ENCODE peak calls at places on chromosomes 13 and 19, in six cellular contexts. V is neural progenitor cell, F is astrocyte of the cerebellum, N is cardiac muscle cell, T is A549, J is uterus. I is an unnamed sample.

GRCh38 chr19:2711175-2711936 is 8.9 kb upstream of the GNG7 start:
- DNase-seq in F (no peak), N (no peak), V (no peak), T (no peak), J (no peak), I (no peak)

GRCh38 chr13:36945078-36945477 is 25.0 kb upstream of the SMAD9 start:
- DNase-seq in F (no peak), J (no peak), N (no peak), V (peak), T (no peak), I (no peak)

GRCh38 chr19:18840288-18841260 is 8.8 kb downstream of the UPF1 start:
- DNase-seq in T (no peak), J (no peak), V (no peak), N (no peak), F (no peak), I (no peak)

GRCh38 chr13:99218969-99219368 is 18.3 kb downstream of the UBAC2 start:
- DNase-seq in J (no peak), V (no peak), F (no peak), N (no peak), T (no peak), I (no peak)

GRCh38 chr13:37198629-37199028 is 93.2 kb upstream of the CSNK1A1L start:
- DNase-seq in N (no peak), V (peak), F (no peak), T (no peak), J (no peak), I (no peak)

GRCh38 chr13:71661921-71662320 is 205.1 kb downstream of the DACH1 start:
- DNase-seq in V (no peak), N (no peak), J (no peak), F (peak), T (no peak), I (peak)

GRCh38 chr19:41649827-41650226 is 23.0 kb upstream of the CEACAM4 start:
- DNase-seq in J (no peak), V (no peak), T (no peak), N (no peak), F (no peak), I (no peak)

GRCh38 chr19:10762656-10763055 is 44.8 kb downstream of the DNM2 start:
- DNase-seq in N (no peak), F (no peak), T (peak), J (no peak), V (no peak), I (no peak)

GRCh38 chr13:42041017-42041683 is 7.3 kb upstream of the DGKH start:
- DNase-seq in F (no peak), N (peak), V (peak), J (peak), T (peak), I (no peak)
- H3K4me3 ChIP-seq in F (peak), N (peak), V (peak), J (peak), T (peak), I (peak)

GRCh38 chr19:6272411-6272791 is 7.4 kb downstream of the MLLT1 start:
- DNase-seq in T (no peak), V (peak), F (no peak), J (peak), N (peak), I (no peak)
- H3K4me3 ChIP-seq in T (no peak), V (no peak), F (no peak), J (peak), N (no peak), I (no peak)

GRCh38 chr19:17606786-17607185 is 51.3 kb downstream of the COLGALT1 start:
- DNase-seq in J (no peak), F (no peak), N (no peak), T (no peak), V (peak), I (no peak)
- H3K4me3 ChIP-seq in J (no peak), F (no peak), N (peak), T (peak), V (peak), I (no peak)

GRCh38 chr19:33418461-33418860 is 45.0 kb downstream of the CEBPG start:
- DNase-seq in N (no peak), F (no peak), V (no peak), T (no peak), J (no peak), I (no peak)

GRCh38 chr19:33414667-33415605 is 41.4 kb downstream of the CEBPG start:
- DNase-seq in T (no peak), N (no peak), F (no peak), V (no peak), J (no peak), I (no peak)

GRCh38 chr19:33413868-33414666 is 40.6 kb downstream of the CEBPG start:
- DNase-seq in T (no peak), N (no peak), F (no peak), J (no peak), V (no peak), I (no peak)

GRCh38 chr19:33417751-33418150 is 44.2 kb downstream of the CEBPG start:
- DNase-seq in N (no peak), V (no peak), J (no peak), F (no peak), T (no peak), I (no peak)

DNA sequence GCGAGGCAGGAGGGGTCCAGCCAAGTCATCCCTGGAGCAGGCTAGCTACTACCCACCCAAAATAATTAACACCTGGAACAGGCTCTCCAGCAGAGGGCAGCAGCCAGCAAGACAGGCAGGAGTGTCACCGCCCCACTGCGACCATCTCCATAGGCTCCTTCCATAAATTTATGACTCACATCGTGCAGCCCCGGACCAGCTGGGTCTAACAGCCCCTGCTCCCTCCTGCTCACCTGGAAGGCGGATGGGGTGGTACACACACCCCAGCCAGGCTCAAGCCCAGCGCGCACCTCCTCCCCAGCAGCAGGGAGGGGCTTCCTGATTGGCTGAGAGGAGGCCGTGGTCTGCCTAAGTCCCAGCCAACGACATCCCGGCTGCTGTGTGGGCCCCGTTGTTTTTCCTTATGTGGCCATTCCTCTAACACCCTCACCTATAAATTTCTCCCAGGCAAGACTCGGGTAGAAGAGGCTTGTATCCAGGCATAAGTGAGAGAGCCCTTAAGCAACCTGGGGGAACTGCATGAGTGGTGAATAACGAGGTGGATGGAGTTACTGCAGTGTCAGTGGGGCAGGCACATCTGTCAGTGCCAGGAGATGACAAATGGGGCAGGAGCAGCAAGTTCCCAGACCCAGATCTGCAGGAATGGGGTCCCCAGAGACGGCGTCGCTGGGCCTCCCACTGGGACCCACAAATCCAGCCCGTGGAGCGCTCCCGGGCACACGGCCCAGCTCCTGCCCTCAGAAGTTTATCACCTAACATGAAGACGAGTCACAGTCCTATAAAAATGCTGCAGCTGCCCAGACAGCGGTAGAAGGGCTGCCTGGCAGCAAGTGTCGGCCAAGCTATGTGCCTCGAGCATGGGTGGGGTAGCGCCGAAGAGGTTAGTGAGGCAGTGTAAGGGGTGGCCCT is 43.1 kb downstream of the CEBPG start:
- DNase-seq in T (peak), N (peak), J (no peak), F (peak), V (peak), I (no peak)
- H3K4me3 ChIP-seq in T (no peak), N (no peak), J (no peak), F (no peak), V (peak), I (no peak)

GRCh38 chr19:49808762-49809154 is 4.3 kb downstream of the FUZ start:
- DNase-seq in T (peak), F (peak), N (peak), V (peak), J (peak), I (no peak)
- H3K4me3 ChIP-seq in T (peak), F (peak), N (peak), V (peak), J (peak), I (peak)

DNA sequence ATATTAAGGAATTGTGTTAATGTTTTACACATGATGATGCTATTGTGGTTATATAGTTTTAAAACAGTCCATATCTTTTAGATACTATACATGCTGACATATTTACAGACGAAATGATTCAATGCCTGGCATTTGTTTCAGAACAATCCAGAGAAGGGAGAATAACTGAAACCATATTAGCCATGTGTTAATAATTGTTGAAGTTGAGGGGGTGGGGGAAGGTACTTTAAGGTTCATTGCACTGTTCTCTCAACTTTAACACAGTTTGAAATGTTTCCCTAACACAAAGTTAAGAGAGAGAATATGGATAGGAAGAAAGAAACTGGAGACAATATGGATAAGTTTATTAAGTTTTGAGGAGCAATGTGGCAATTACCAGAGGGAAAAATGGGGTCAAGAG is 5.8 kb downstream of the CRYL1 start:
- DNase-seq in V (no peak), T (no peak), F (no peak), N (no peak), J (no peak), I (no peak)
- H3K4me3 ChIP-seq in V (no peak), T (no peak), F (no peak), N (no peak), J (no peak), I (no peak)

DNA sequence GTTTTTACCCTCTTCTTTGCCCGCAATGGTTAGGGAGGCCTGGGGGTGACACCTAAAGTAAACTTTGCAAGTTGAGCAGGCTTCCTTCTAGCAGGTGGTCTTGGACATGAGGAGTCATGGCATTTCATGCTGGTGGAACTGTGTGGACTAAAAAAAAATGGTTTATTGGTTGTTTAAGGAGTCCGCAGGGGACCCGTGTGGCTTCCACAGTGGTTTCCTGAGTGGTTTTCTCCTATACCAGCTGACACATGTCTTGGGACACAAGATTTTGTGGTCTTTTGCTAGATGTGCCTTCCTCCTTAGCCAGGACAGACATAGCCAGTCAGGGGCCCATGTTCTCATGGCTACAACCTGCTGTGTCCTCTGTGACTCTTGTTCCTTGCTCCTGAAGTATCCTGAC is 1.5 kb downstream of the ZNF543 start:
- DNase-seq in F (no peak), V (no peak), N (no peak), J (no peak), T (no peak), I (no peak)
- H3K4me3 ChIP-seq in F (peak), V (peak), N (no peak), J (no peak), T (no peak), I (no peak)

I was measured in BJ.